ENCODE peak calls at places on chromosomes 7 and 10, in four cellular contexts. P is K562, T is GM12878, C is HepG2. Y is an unnamed sample.

GRCh38 chr10:61810263-61810662 is 91.2 kb upstream of the ARID5B start:
- DNase-seq in T (no peak), C (no peak), P (no peak), Y (no peak)

GRCh38 chr7:149873968-149874643 is at the start of gene ATP6V0E2:
- DNase-seq in T (no peak), P (no peak), C (no peak), Y (no peak)

GRCh38 chr7:63925626-63926460 is 72.8 kb upstream of the ZNF722 start:
- DNase-seq in C (no peak), P (peak; percentile 42), T (no peak), Y (no peak)

GRCh38 chr10:127563718-127564553 is 14.8 kb downstream of the NPS start:
- DNase-seq in P (peak; percentile 29), T (no peak), C (no peak), Y (peak; percentile 24)

GRCh38 chr7:14195079-14195478 is 205.6 kb upstream of the ETV1 start:
- DNase-seq in C (no peak), T (no peak), P (no peak), Y (no peak)

GRCh38 chr7:55939514-55940123 is 12.1 kb upstream of the MRPS17 start:
- DNase-seq in T (no peak), P (no peak), C (no peak), Y (no peak)

GRCh38 chr7:27943261-27943660 is 203.3 kb downstream of the TAX1BP1 start:
- DNase-seq in C (no peak), P (no peak), T (no peak), Y (no peak)

GRCh38 chr7:95097851-95098250 is 190.5 kb downstream of the PPP1R9A start:
- DNase-seq in P (no peak), C (no peak), T (no peak), Y (no peak)

GRCh38 chr10:29415876-29416275 is 127.0 kb downstream of the LYZL1 start:
- DNase-seq in C (no peak), T (no peak), P (no peak), Y (no peak)

GRCh38 chr7:158810846-158811245 is 18.5 kb downstream of the ESYT2 start:
- DNase-seq in P (no peak), T (no peak), C (no peak), Y (no peak)

GRCh38 chr10:15213461-15213861 is 45.0 kb upstream of the NMT2 start:
- DNase-seq in C (no peak), T (no peak), P (no peak), Y (no peak)

GRCh38 chr7:157873181-157873580 is 536.4 kb downstream of the DNAJB6 start:
- DNase-seq in P (no peak), C (no peak), T (no peak), Y (no peak)

GRCh38 chr10:89888647-89889046 is 187.3 kb downstream of the KIF20B start:
- DNase-seq in C (no peak), P (no peak), T (peak; percentile 26), Y (no peak)

GRCh38 chr7:134874407-134874806 is 95.0 kb downstream of the CALD1 start:
- DNase-seq in P (no peak), T (no peak), C (no peak), Y (no peak)

GRCh38 chr10:104109908-104110662 is 11.9 kb upstream of the SFR1 start:
- DNase-seq in T (peak; percentile 40), C (peak; percentile 35), P (no peak), Y (peak; percentile 90)

GRCh38 chr7:137953692-137954470 is 48.0 kb downstream of the CREB3L2 start:
- DNase-seq in C (no peak), T (no peak), P (peak; percentile 53), Y (peak; percentile 27)

GRCh38 chr10:132681858-132682755 is 103.8 kb downstream of the NKX6-2 start:
- DNase-seq in T (no peak), C (no peak), P (no peak), Y (no peak)

GRCh38 chr10:46019170-46019528 is 11.3 kb downstream of the NCOA4 start:
- DNase-seq in T (no peak), C (no peak), P (no peak), Y (no peak)

GRCh38 chr10:100737359-100738054 is 7.9 kb upstream of the PAX2 start:
- DNase-seq in P (no peak), C (no peak), T (no peak), Y (no peak)

GRCh38 chr10:7090529-7090928 is 320.3 kb downstream of the SFMBT2 start:
- DNase-seq in C (no peak), T (no peak), P (no peak), Y (no peak)

GRCh38 chr7:121872831-121873764 is at the start of gene PTPRZ1:
- DNase-seq in P (no peak), C (no peak), T (no peak), Y (no peak)

GRCh38 chr10:13847201-13847631 is 260.5 kb downstream of the PRPF18 start:
- DNase-seq in C (no peak), P (peak; percentile 12), T (no peak), Y (no peak)

GRCh38 chr7:31603076-31603475 is 83.9 kb upstream of the PPP1R17 start:
- DNase-seq in T (no peak), P (no peak), C (no peak), Y (no peak)

GRCh38 chr7:46568420-46569116 is 647.5 kb upstream of the IGFBP3 start:
- DNase-seq in P (no peak), C (no peak), T (no peak), Y (no peak)

GRCh38 chr10:17113889-17114288 is 15.7 kb downstream of the CUBN start:
- DNase-seq in C (no peak), P (no peak), T (no peak), Y (no peak)

GRCh38 chr10:72616716-72617115 is 9.2 kb downstream of the MICU1 start:
- DNase-seq in T (no peak), P (no peak), C (no peak), Y (no peak)

GRCh38 chr7:30524545-30524944 is 19.9 kb upstream of the GGCT start:
- DNase-seq in C (peak; percentile 52), P (no peak), T (no peak), Y (no peak)

GRCh38 chr10:77360835-77361234 is 276.8 kb downstream of the KCNMA1 start:
- DNase-seq in P (no peak), T (no peak), C (no peak), Y (no peak)

GRCh38 chr7:31102151-31102972 is 50.3 kb downstream of the ADCYAP1R1 start:
- DNase-seq in P (no peak), C (no peak), T (no peak), Y (no peak)

GRCh38 chr10:31836569-31837406 is 91.8 kb downstream of the ARHGAP12 start:
- DNase-seq in P (peak; percentile 25), T (no peak), C (peak; percentile 36), Y (peak; percentile 22)

GRCh38 chr10:75400769-75401568 is 595 bp downstream of the ZNF503 start:
- DNase-seq in P (peak; percentile 38), T (no peak), C (no peak), Y (no peak)
- TF ChIP-seq YY1 in P (no peak), T (no peak), C (no peak), Y (no peak)

DNA sequence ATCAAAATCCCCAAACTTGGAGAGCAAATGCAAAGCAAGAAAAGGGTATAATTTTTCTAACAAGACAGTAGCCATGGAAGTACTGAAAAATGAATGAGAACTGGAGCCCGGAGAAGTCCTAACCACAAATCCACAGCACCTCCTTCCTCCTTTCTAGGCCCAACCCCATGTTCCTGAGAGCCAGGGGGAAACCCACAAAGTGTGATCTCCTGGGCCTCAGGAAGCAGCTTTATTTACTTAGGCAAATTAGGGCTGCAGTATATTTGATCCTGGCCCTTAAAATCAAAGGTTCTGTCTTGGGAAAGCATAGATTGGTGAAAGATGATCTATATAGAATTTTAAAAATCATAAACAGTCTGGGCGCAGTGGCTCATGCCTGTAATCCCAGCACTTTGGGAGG is 103.0 kb downstream of the DOCK4 start:
- DNase-seq in C (no peak), T (no peak), P (no peak), Y (no peak)
- TF ChIP-seq SP1 in C (no peak), T (no peak), P (no peak), Y (no peak)

DNA sequence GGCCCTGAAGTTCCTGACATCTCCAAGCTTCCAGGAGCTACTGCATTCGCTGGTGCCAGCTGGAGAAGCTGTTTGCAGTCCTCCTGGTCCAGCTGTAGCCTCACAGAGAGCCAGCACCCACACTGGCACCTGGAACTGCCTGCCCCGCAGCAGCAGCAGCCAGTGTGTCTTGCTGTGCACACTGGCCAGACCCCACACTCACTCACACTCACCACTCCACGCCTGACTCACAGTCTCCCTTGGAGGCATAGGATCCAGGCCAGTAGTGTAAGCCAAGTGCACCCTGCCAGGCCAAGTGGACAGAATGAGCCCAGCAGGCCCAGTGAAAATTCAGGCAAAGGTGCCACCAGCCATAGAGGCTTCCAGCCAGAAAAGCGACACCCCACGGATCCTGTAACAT is 566.3 kb downstream of the GRM8 start:
- DNase-seq in P (no peak), C (no peak), T (no peak), Y (no peak)
- TF ChIP-seq YY1 in P (no peak), C (no peak), T (no peak), Y (no peak)

GRCh38 chr7:144818516-144818915 is 17.3 kb downstream of the TPK1 start:
- DNase-seq in C (no peak), T (no peak), P (no peak), Y (no peak)

GRCh38 chr7:144814326-144814725 is 21.5 kb downstream of the TPK1 start:
- DNase-seq in P (no peak), C (no peak), T (no peak), Y (no peak)

GRCh38 chr7:144817001-144817400 is 18.9 kb downstream of the TPK1 start:
- DNase-seq in T (no peak), P (no peak), C (no peak), Y (no peak)

DNA sequence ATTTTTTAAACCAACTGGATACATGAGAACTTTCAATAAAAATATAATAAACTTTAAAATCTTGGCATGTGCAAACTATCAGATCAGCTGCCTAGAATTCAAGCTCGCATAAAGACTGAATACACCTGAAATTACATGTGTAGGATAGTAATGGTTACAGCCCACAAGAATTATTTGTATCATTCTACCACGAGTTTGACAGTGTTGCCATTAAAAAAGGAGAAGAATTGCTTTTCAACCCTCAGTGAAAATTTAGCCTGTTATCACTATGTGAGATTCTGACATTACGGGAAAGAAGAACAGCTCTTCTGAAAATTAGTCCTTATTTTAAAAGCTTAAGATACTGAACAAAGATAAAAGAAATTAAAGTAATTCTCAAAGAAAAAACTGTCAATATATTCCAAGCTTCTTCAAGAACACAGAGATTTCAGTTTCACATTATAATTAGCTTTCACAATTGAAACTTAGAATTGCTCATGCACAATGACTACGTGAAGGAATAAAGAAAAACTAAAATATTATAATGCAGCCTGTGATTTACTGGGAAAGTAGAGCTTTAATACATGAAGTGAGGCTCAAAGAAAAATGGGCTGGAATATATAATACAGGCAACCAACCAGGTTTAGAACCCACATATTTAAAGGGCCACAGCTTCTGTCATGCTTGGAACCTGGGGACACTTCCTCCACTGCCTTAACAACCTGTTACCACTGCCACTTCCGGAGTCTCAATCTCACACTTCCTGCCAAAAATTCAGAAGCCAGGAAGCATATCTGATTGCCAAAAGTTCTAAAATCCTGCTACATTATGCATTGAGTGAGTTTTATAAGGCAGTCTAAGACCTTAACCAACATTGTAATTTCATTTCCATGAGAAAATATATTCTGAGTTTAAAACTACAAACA is 23.2 kb downstream of the TPK1 start:
- DNase-seq in C (no peak), T (no peak), P (no peak), Y (no peak)
- TF ChIP-seq SP1 in C (no peak), T (no peak), P (no peak), Y (no peak)